ENCODE peak calls at places on chromosome 15, in five cellular contexts. C is EL; D is activated CD4-positive, alpha-beta memory T cell treated with anti-CD3 and anti-CD28 coated beads, Interleukin-2, amount 10 ng/mL, durations not matched to agents 7 days and 5 days; H is astrocyte; Q is central memory CD4-positive, alpha-beta T cell. W is an unnamed sample.

GRCh38 chr15:77480859-77481258 is 60.2 kb downstream of the HMG20A start:
- DNase-seq in C (no peak), D (no peak), H (no peak), Q (no peak), W (no peak)

GRCh38 chr15:48680841-48681240 is 35.3 kb upstream of the FBN1 start:
- DNase-seq in C (peak; percentile 91), D (no peak), H (peak; percentile 96), Q (no peak), W (no peak)

GRCh38 chr15:25244731-25245585 is 193.9 kb downstream of the UBE3A start:
- DNase-seq in C (no peak), D (no peak), H (no peak), Q (no peak), W (no peak)

GRCh38 chr15:66838671-66839239 is 136.7 kb downstream of the SMAD6 start:
- DNase-seq in C (peak; percentile 63), D (no peak), H (peak; percentile 36), Q (no peak), W (no peak)

GRCh38 chr15:100667405-100668320 is 65.3 kb downstream of the ASB7 start:
- DNase-seq in C (no peak), D (no peak), H (no peak), Q (no peak), W (no peak)

GRCh38 chr15:77580991-77581682 is 51.6 kb downstream of the LINGO1 start:
- DNase-seq in C (no peak), D (no peak), H (no peak), Q (no peak), W (no peak)

GRCh38 chr15:39974656-39975230 is 40.8 kb downstream of the EIF2AK4 start:
- DNase-seq in C (no peak), D (no peak), H (no peak), Q (no peak), W (no peak)

GRCh38 chr15:40469776-40470390 is 901 bp upstream of the CHST14 start:
- DNase-seq in C (peak; percentile 6), D (no peak), H (no peak), Q (no peak), W (no peak)

GRCh38 chr15:59296181-59296617 is 76.5 kb downstream of the MYO1E start:
- DNase-seq in C (peak; percentile 96), D (no peak), H (peak; percentile 95), Q (no peak), W (no peak)

GRCh38 chr15:89728254-89728653 is 22.8 kb downstream of the MESP1 start:
- DNase-seq in C (no peak), D (no peak), H (no peak), Q (no peak), W (no peak)